ENCODE peak calls at places on chromosome 4, in four cellular contexts. One of them, this sample, is unnamed.

GRCh38 chr4:52507774-52508173 is 151.3 kb downstream of the USP46 start:
- DNase-seq in PC-9: no peak
- DNase-seq in amygdala: no peak
- DNase-seq in NAMALWA: no peak
- DNase-seq in this sample: no peak

GRCh38 chr4:123596805-123597204 is 200.2 kb downstream of the SPRY1 start:
- DNase-seq in PC-9: no peak
- DNase-seq in NAMALWA: no peak
- DNase-seq in amygdala: no peak
- DNase-seq in this sample: no peak

GRCh38 chr4:186666750-186667149 is 56.9 kb downstream of the FAT1 start:
- DNase-seq in NAMALWA: no peak
- DNase-seq in PC-9: no peak
- DNase-seq in amygdala: no peak
- DNase-seq in this sample: no peak

GRCh38 chr4:187840814-187841213 is 154.8 kb upstream of the ZFP42 start:
- DNase-seq in NAMALWA: no peak
- DNase-seq in amygdala: no peak
- DNase-seq in PC-9: no peak
- DNase-seq in this sample: no peak

GRCh38 chr4:77600521-77601451 is 4.8 kb upstream of the CXCL13 start:
- DNase-seq in amygdala: no peak
- DNase-seq in NAMALWA: peak
- DNase-seq in PC-9: peak
- DNase-seq in this sample: no peak

GRCh38 chr4:167176723-167177367 is 57.4 kb downstream of the SPOCK3 start:
- DNase-seq in amygdala: no peak
- DNase-seq in NAMALWA: no peak
- DNase-seq in PC-9: no peak
- DNase-seq in this sample: no peak

GRCh38 chr4:40728341-40728740 is 21.4 kb upstream of the NSUN7 start:
- DNase-seq in PC-9: no peak
- DNase-seq in amygdala: no peak
- DNase-seq in NAMALWA: no peak
- DNase-seq in this sample: no peak

GRCh38 chr4:56976878-56977320 is 507 bp downstream of the NOA1 start:
- DNase-seq in PC-9: peak
- DNase-seq in NAMALWA: no peak
- DNase-seq in amygdala: no peak
- DNase-seq in this sample: no peak

GRCh38 chr4:76216975-76217814 is 3.6 kb upstream of the SCARB2 start:
- DNase-seq in PC-9: no peak
- DNase-seq in NAMALWA: no peak
- DNase-seq in amygdala: no peak
- DNase-seq in this sample: no peak

GRCh38 chr4:7460591-7460990 is 25.9 kb upstream of the PSAPL1 start:
- DNase-seq in PC-9: no peak
- DNase-seq in NAMALWA: no peak
- DNase-seq in amygdala: no peak
- DNase-seq in this sample: no peak

GRCh38 chr4:55355555-55355954 is 9.5 kb downstream of the SRD5A3 start:
- DNase-seq in PC-9: no peak
- DNase-seq in NAMALWA: no peak
- DNase-seq in amygdala: no peak
- DNase-seq in this sample: no peak

GRCh38 chr4:102610476-102610875 is 109.3 kb downstream of the NFKB1 start:
- DNase-seq in NAMALWA: no peak
- DNase-seq in PC-9: no peak
- DNase-seq in amygdala: no peak
- DNase-seq in this sample: no peak

GRCh38 chr4:53790286-53790685 is 199.0 kb upstream of the LNX1 start:
- DNase-seq in PC-9: no peak
- DNase-seq in amygdala: no peak
- DNase-seq in NAMALWA: no peak
- DNase-seq in this sample: no peak

GRCh38 chr4:139556735-139557505 is 901 bp upstream of the SETD7 start:
- DNase-seq in amygdala: no peak
- DNase-seq in NAMALWA: peak
- DNase-seq in PC-9: peak
- DNase-seq in this sample: peak

This sample was measured in substantia nigra.